ENCODE peak calls at places on chromosomes 1 and 21, in eight cellular contexts. K is fibroblast of lung, P is A549, W is lower leg skin, A is hepatocyte, X is left ventricle myocardium inferior, M is GM23338, E is astrocyte of the cerebellum. N is an unnamed sample.

GRCh38 chr1:151265446-151266236 is 11.1 kb downstream of the PSMD4 start:
- DNase-seq in P (no peak), M (no peak), A (no peak), E (no peak), W (no peak), K (no peak), X (no peak), N (no peak)

GRCh38 chr1:115089443-115090340 is at the start of gene TSPAN2:
- DNase-seq in W (peak), E (no peak), P (peak), K (peak), M (peak), A (peak), X (peak), N (no peak)

GRCh38 chr1:89261926-89262540 is 10.6 kb downstream of the GBP5 start:
- DNase-seq in P (no peak), E (no peak), K (peak), X (peak), A (no peak), M (peak), W (no peak), N (no peak)

GRCh38 chr1:232273071-232273470 is 356.9 kb downstream of the SIPA1L2 start:
- DNase-seq in K (no peak), W (no peak), E (no peak), X (no peak), P (no peak), A (no peak), M (no peak), N (no peak)

GRCh38 chr1:238492271-238492670 is 601.5 kb upstream of the ZP4 start:
- DNase-seq in E (no peak), P (no peak), W (no peak), M (peak), X (no peak), K (no peak), A (no peak), N (no peak)

GRCh38 chr1:171664976-171665375 is 12.5 kb upstream of the MYOC start:
- DNase-seq in K (no peak), E (no peak), A (no peak), M (no peak), W (no peak), X (no peak), P (no peak), N (no peak)

GRCh38 chr1:109636201-109636952 is 16.7 kb downstream of the AMPD2 start:
- DNase-seq in M (no peak), E (no peak), W (peak), K (peak), P (no peak), X (no peak), A (no peak), N (no peak)

GRCh38 chr1:174358786-174359453 is 88.8 kb upstream of the GPR52 start:
- DNase-seq in A (no peak), P (no peak), K (no peak), W (no peak), E (no peak), M (peak), X (no peak), N (no peak)

GRCh38 chr1:116311756-116312691 is 61.0 kb upstream of the ATP1A1 start:
- DNase-seq in X (no peak), E (no peak), M (peak), W (no peak), P (no peak), K (no peak), A (peak), N (no peak)

GRCh38 chr1:213135572-213135971 is 84.5 kb downstream of the RPS6KC1 start:
- DNase-seq in E (no peak), M (no peak), A (no peak), X (no peak), W (no peak), P (no peak), K (peak), N (no peak)

GRCh38 chr1:183302452-183303324 is 115.5 kb downstream of the NMNAT2 start:
- DNase-seq in E (no peak), A (no peak), M (no peak), K (no peak), W (no peak), P (no peak), X (no peak), N (no peak)

GRCh38 chr1:12276225-12276624 is 46.4 kb downstream of the VPS13D start:
- DNase-seq in P (peak), W (no peak), M (peak), A (peak), X (no peak), E (peak), K (peak), N (no peak)

GRCh38 chr1:224880593-224881307 is 48.7 kb upstream of the DNAH14 start:
- DNase-seq in P (peak), X (no peak), K (peak), W (no peak), E (no peak), M (peak), A (peak), N (no peak)

GRCh38 chr1:200776949-200777348 is 38.3 kb downstream of the CAMSAP2 start:
- DNase-seq in E (no peak), K (no peak), A (no peak), W (no peak), M (no peak), X (no peak), P (no peak), N (no peak)

GRCh38 chr1:24871306-24871901 is 58.7 kb downstream of the RUNX3 start:
- DNase-seq in A (no peak), X (no peak), W (no peak), K (no peak), P (no peak), E (no peak), M (no peak), N (no peak)

GRCh38 chr1:37360011-37360410 is 114.4 kb upstream of the ZC3H12A start:
- DNase-seq in M (no peak), X (no peak), E (no peak), A (no peak), P (no peak), K (no peak), W (no peak), N (no peak)

DNA sequence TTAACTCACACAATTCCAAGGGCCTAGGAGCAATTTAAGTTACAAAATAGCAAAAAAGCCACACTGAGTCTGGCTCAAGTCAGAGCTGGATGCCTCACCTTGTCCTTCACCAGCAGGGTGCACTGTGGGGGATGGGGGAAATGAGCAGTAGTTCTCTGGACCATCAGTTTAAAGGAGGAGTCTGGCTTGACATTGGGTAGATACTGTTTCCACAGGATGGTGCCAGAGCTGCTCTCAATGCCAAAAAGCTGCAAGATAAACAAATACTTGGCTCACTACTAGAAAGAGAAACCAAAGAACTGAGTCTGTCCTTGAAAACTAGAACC is 18.8 kb downstream of the EMC1 start:
- DNase-seq in X (peak), W (no peak), K (peak), P (no peak), E (peak), M (no peak), A (peak), N (no peak)
- TF ChIP-seq CTCF in X (peak), W (no peak), K (peak), P (no peak), E (peak), M (peak), A (peak), N (no peak)

GRCh38 chr1:161766102-161766981 is at the start of gene ATF6:
- DNase-seq in K (peak), M (peak), X (peak), P (peak), E (peak), A (peak), W (peak), N (peak)

GRCh38 chr1:161770250-161770649 is 4.1 kb downstream of the ATF6 start:
- DNase-seq in A (no peak), X (no peak), K (no peak), M (no peak), E (no peak), P (no peak), W (no peak), N (no peak)

GRCh38 chr1:161768986-161769672 is 3.0 kb downstream of the ATF6 start:
- DNase-seq in X (no peak), E (no peak), M (no peak), A (no peak), P (no peak), W (no peak), K (no peak), N (no peak)

GRCh38 chr1:161771166-161771565 is 5.0 kb downstream of the ATF6 start:
- DNase-seq in A (no peak), E (no peak), M (no peak), X (no peak), P (no peak), K (no peak), W (no peak), N (no peak)

GRCh38 chr1:161768461-161768860 is 2.3 kb downstream of the ATF6 start:
- DNase-seq in E (no peak), M (no peak), X (no peak), W (no peak), P (no peak), K (no peak), A (no peak), N (no peak)
- H3K4me3 ChIP-seq in E (no peak), M (no peak), X (no peak), W (no peak), P (no peak), K (no peak), A (no peak), N (no peak)

GRCh38 chr1:1619917-1620361 is 4.6 kb downstream of the MIB2 start:
- DNase-seq in X (peak), P (no peak), K (no peak), E (no peak), M (peak), A (no peak), W (no peak), N (no peak)
- TF ChIP-seq CTCF in X (peak), P (peak), K (peak), E (no peak), M (peak), A (no peak), W (no peak), N (no peak)

DNA sequence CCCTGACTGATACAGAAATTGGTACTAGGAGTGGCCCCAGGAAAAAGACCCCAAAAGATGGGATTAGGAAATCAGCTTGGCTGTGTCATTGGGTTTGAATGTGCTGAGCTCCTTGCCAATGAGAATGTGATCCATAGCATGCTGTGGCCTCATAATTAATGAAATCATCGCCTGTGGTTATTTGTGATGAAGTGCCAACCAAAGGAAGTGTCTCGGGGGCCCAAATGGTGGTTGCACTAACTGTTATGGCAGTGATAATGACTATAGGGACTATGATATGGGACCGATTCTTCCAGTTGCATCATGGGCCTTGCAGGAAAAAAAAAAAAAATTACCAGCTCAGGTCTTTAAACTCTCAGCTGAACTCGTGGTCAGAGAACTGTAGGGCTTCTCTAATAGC is 15.4 kb upstream of the ZDHHC18 start:
- DNase-seq in M (no peak), W (no peak), X (no peak), P (no peak), A (no peak), E (no peak), K (no peak), N (no peak)
- H3K4me3 ChIP-seq in M (no peak), W (no peak), X (no peak), P (no peak), A (no peak), E (no peak), K (no peak), N (no peak)

GRCh38 chr1:154628122-154628405 is 20.1 kb upstream of the ADAR start:
- DNase-seq in K (no peak), W (no peak), E (no peak), M (no peak), A (no peak), X (no peak), P (no peak), N (no peak)

GRCh38 chr1:154629160-154630073 is 21.4 kb upstream of the ADAR start:
- DNase-seq in W (no peak), K (peak), E (no peak), A (no peak), P (no peak), X (no peak), M (no peak), N (no peak)

GRCh38 chr1:154624756-154625643 is 17.0 kb upstream of the ADAR start:
- DNase-seq in X (no peak), K (peak), E (peak), P (no peak), A (no peak), W (no peak), M (no peak), N (peak)

GRCh38 chr1:154626456-154627246 is 18.7 kb upstream of the ADAR start:
- DNase-seq in K (no peak), X (no peak), E (no peak), A (no peak), W (no peak), M (no peak), P (no peak), N (no peak)

DNA sequence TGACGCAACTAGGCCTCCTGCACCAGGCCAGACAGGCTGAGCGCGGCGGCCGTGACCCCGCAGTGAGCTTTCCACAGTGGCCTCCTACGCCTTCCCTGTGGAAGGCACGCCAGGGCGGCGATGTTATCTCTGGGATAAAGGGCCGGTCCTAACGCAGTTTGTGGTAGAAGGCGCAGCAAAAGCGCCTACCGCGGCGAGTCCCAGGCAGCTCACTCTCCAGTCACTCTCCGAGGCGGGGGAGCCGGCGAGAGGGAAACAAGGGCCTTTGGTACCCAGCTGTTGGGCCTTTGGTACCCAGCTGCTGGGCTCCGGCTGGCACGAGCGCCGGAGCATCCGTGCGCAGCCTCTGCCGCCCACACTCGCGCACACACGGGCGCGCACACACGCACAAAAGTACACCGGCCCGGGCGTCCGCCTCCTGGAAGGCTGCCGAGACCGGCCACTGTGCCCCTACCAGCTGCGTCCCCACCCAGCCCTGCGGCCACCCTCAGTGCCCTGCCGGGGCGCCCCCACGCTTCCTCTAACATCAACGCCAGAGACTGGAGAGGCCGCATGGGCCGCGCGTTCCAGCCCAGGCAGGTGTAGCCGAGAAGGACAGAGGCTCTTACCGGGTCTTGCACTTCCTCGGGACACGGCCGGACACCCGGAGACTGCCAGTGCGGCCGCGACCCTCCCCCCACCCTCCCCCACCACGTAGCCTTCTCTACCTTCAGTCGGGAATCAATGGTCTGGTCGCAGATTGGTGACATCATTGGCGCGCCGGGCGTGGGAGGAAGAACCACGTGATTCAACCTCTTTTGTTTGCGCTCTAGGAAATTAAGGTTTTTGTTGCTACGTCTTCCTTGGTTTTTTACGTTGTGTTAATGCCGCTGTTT is 19.5 kb upstream of the ADAR start:
- DNase-seq in E (peak), W (peak), X (peak), M (peak), P (peak), K (peak), A (peak), N (no peak)
- TF ChIP-seq CTCF in E (no peak), W (no peak), X (no peak), M (no peak), P (no peak), K (no peak), A (no peak), N (no peak)

GRCh38 chr1:206002160-206002559 is 1.0 kb downstream of the RAB7B start:
- DNase-seq in X (no peak), M (no peak), K (no peak), W (peak), E (no peak), P (no peak), A (no peak), N (no peak)
- H3K4me3 ChIP-seq in X (peak), M (no peak), K (no peak), W (no peak), E (no peak), P (no peak), A (no peak), N (peak)

GRCh38 chr21:36388835-36389234 is 3.6 kb downstream of the CHAF1B start:
- DNase-seq in K (peak), A (peak), P (no peak), E (peak), X (no peak), M (peak), W (no peak), N (no peak)
- TF ChIP-seq CTCF in K (peak), A (no peak), P (no peak), E (peak), X (peak), M (peak), W (no peak), N (no peak)

GRCh38 chr21:44844256-44844655 is 26.4 kb upstream of the SUMO3 start:
- DNase-seq in W (no peak), X (no peak), A (no peak), M (peak), P (no peak), K (no peak), E (no peak), N (no peak)

GRCh38 chr21:44847261-44848056 is 26.0 kb downstream of the PTTG1IP start:
- DNase-seq in M (no peak), X (no peak), K (no peak), A (no peak), W (no peak), P (no peak), E (no peak), N (no peak)

GRCh38 chr21:44846201-44846484 is 27.3 kb downstream of the PTTG1IP start:
- DNase-seq in A (no peak), E (no peak), M (no peak), X (no peak), W (no peak), P (no peak), K (no peak), N (no peak)

GRCh38 chr21:44846485-44847260 is 26.8 kb downstream of the PTTG1IP start:
- DNase-seq in X (peak), W (peak), K (peak), P (no peak), A (peak), E (no peak), M (no peak), N (no peak)

DNA sequence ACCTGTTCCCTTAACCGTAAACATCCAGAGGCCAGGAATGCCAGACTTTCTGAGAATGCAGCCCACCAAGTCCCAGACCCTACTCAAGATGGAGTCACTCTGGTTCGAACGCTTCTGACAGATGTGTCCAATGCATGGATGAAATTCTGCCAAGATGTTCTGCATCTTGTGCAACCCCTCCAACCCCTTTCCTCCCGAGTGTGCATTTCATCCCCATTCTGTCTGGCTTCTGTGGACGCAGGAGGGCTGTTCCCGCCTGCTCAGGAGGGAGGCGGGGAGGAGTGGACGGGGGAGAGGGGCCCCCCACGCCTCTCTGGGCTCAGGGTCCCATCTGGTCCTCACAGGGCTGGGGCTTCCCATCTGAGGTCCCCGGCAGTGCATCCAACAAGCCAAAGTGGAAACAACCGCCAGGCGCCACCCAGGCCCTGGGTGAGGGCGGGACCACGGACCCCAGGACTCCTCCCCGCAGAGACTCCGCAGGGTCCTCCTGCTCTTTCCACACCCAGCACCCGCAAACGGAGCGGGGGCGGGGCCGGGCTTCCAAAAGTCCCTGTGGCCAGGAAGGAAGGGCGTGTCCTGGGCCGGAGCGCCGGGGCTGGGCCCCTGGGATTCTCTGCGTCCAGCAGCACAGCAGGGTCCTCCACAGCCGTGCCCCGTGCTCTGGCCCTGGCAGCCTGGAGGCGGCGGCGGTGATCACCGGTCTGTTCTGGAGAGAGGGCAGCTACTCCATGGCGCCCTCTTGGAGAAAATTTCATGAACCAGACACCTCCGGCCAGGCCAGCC is 27.7 kb upstream of the SUMO3 start:
- DNase-seq in E (no peak), X (peak), W (no peak), K (peak), M (peak), P (peak), A (peak), N (no peak)
- H3K4me3 ChIP-seq in E (peak), X (peak), W (no peak), K (peak), M (peak), P (peak), A (no peak), N (peak)

GRCh38 chr1:11158291-11158690 is 30.9 kb upstream of the ANGPTL7 start:
- DNase-seq in A (no peak), W (no peak), M (no peak), X (no peak), K (no peak), E (no peak), P (no peak), N (no peak)
- TF ChIP-seq CTCF in A (no peak), W (no peak), M (no peak), X (no peak), K (peak), E (peak), P (no peak), N (no peak)

GRCh38 chr21:44890338-44890931 is 16.9 kb upstream of the PTTG1IP start:
- DNase-seq in E (no peak), P (no peak), M (no peak), X (peak), W (no peak), K (no peak), A (no peak), N (no peak)
- H3K4me3 ChIP-seq in E (no peak), P (no peak), M (no peak), X (no peak), W (no peak), K (no peak), A (no peak), N (no peak)

N was measured in AG04449.